ENCODE peak calls at places on chromosomes 12 and 14, in eight cellular contexts. One of them, this sample, is unnamed.

GRCh38 chr14:101289230-101289690 is 272.0 kb upstream of the DIO3 start:
- DNase-seq in Panc1: no peak
- DNase-seq in small intestine: no peak
- DNase-seq in aorta: no peak
- DNase-seq in naive thymus-derived CD4-positive, alpha-beta T cell: no peak
- DNase-seq in CD4-positive, alpha-beta memory T cell: no peak
- DNase-seq in right cardiac atrium: no peak
- DNase-seq in SK-N-SH: no peak
- DNase-seq in this sample: no peak

GRCh38 chr14:99573436-99574098 is 30.4 kb downstream of the CCDC85C start:
- DNase-seq in small intestine: peak
- DNase-seq in right cardiac atrium: no peak
- DNase-seq in naive thymus-derived CD4-positive, alpha-beta T cell: no peak
- DNase-seq in SK-N-SH: no peak
- DNase-seq in CD4-positive, alpha-beta memory T cell: no peak
- DNase-seq in Panc1: no peak
- DNase-seq in aorta: no peak
- DNase-seq in this sample: no peak

GRCh38 chr12:119005085-119005484 is 23.7 kb downstream of the SRRM4 start:
- DNase-seq in right cardiac atrium: no peak
- DNase-seq in naive thymus-derived CD4-positive, alpha-beta T cell: no peak
- DNase-seq in small intestine: no peak
- DNase-seq in Panc1: no peak
- DNase-seq in CD4-positive, alpha-beta memory T cell: no peak
- DNase-seq in aorta: no peak
- DNase-seq in SK-N-SH: no peak
- DNase-seq in this sample: no peak

GRCh38 chr12:94803939-94804338 is 153.6 kb upstream of the TMCC3 start:
- DNase-seq in small intestine: no peak
- DNase-seq in SK-N-SH: no peak
- DNase-seq in aorta: no peak
- DNase-seq in CD4-positive, alpha-beta memory T cell: no peak
- DNase-seq in right cardiac atrium: no peak
- DNase-seq in naive thymus-derived CD4-positive, alpha-beta T cell: no peak
- DNase-seq in Panc1: no peak
- DNase-seq in this sample: no peak

GRCh38 chr12:53274445-53274844 is 6.3 kb downstream of the ESPL1 start:
- DNase-seq in aorta: no peak
- DNase-seq in CD4-positive, alpha-beta memory T cell: no peak
- DNase-seq in naive thymus-derived CD4-positive, alpha-beta T cell: no peak
- DNase-seq in right cardiac atrium: no peak
- DNase-seq in small intestine: no peak
- DNase-seq in Panc1: no peak
- DNase-seq in SK-N-SH: no peak
- DNase-seq in this sample: no peak

GRCh38 chr14:28773917-28774691 is 7.5 kb downstream of the FOXG1 start:
- DNase-seq in CD4-positive, alpha-beta memory T cell: no peak
- DNase-seq in naive thymus-derived CD4-positive, alpha-beta T cell: no peak
- DNase-seq in right cardiac atrium: no peak
- DNase-seq in small intestine: no peak
- DNase-seq in aorta: no peak
- DNase-seq in SK-N-SH: no peak
- DNase-seq in Panc1: no peak
- DNase-seq in this sample: no peak

GRCh38 chr12:80353254-80353653 is 90.8 kb upstream of the PTPRQ start:
- DNase-seq in naive thymus-derived CD4-positive, alpha-beta T cell: no peak
- DNase-seq in CD4-positive, alpha-beta memory T cell: no peak
- DNase-seq in aorta: no peak
- DNase-seq in small intestine: no peak
- DNase-seq in SK-N-SH: no peak
- DNase-seq in right cardiac atrium: no peak
- DNase-seq in Panc1: no peak
- DNase-seq in this sample: no peak

GRCh38 chr12:69066420-69067373 is 133.7 kb upstream of the CPM start:
- DNase-seq in Panc1: no peak
- DNase-seq in small intestine: no peak
- DNase-seq in naive thymus-derived CD4-positive, alpha-beta T cell: no peak
- DNase-seq in right cardiac atrium: no peak
- DNase-seq in SK-N-SH: no peak
- DNase-seq in aorta: no peak
- DNase-seq in CD4-positive, alpha-beta memory T cell: no peak
- DNase-seq in this sample: no peak

GRCh38 chr12:1680804-1681492 is 9.9 kb upstream of the ADIPOR2 start:
- DNase-seq in naive thymus-derived CD4-positive, alpha-beta T cell: no peak
- DNase-seq in Panc1: no peak
- DNase-seq in SK-N-SH: no peak
- DNase-seq in aorta: no peak
- DNase-seq in small intestine: peak
- DNase-seq in CD4-positive, alpha-beta memory T cell: no peak
- DNase-seq in right cardiac atrium: no peak
- DNase-seq in this sample: no peak

GRCh38 chr14:58821421-58821820 is 183.7 kb downstream of the DACT1 start:
- DNase-seq in CD4-positive, alpha-beta memory T cell: no peak
- DNase-seq in right cardiac atrium: no peak
- DNase-seq in small intestine: no peak
- DNase-seq in aorta: no peak
- DNase-seq in Panc1: no peak
- DNase-seq in SK-N-SH: no peak
- DNase-seq in naive thymus-derived CD4-positive, alpha-beta T cell: no peak
- DNase-seq in this sample: no peak

GRCh38 chr14:64951724-64952123 is 9.2 kb upstream of the GPX2 start:
- DNase-seq in Panc1: no peak
- DNase-seq in CD4-positive, alpha-beta memory T cell: no peak
- DNase-seq in right cardiac atrium: no peak
- DNase-seq in naive thymus-derived CD4-positive, alpha-beta T cell: no peak
- DNase-seq in SK-N-SH: no peak
- DNase-seq in small intestine: no peak
- DNase-seq in aorta: peak
- DNase-seq in this sample: no peak

GRCh38 chr12:93746572-93747168 is 69.5 kb downstream of the CRADD start:
- DNase-seq in small intestine: no peak
- DNase-seq in naive thymus-derived CD4-positive, alpha-beta T cell: no peak
- DNase-seq in right cardiac atrium: no peak
- DNase-seq in Panc1: no peak
- DNase-seq in CD4-positive, alpha-beta memory T cell: no peak
- DNase-seq in aorta: no peak
- DNase-seq in SK-N-SH: no peak
- DNase-seq in this sample: no peak

GRCh38 chr14:58732387-58732786 is 94.6 kb downstream of the DACT1 start:
- DNase-seq in small intestine: no peak
- DNase-seq in naive thymus-derived CD4-positive, alpha-beta T cell: no peak
- DNase-seq in right cardiac atrium: no peak
- DNase-seq in aorta: no peak
- DNase-seq in SK-N-SH: no peak
- DNase-seq in CD4-positive, alpha-beta memory T cell: no peak
- DNase-seq in Panc1: no peak
- DNase-seq in this sample: no peak

GRCh38 chr12:64625243-64626077 is 15.2 kb downstream of the RASSF3 start:
- DNase-seq in Panc1: peak
- DNase-seq in right cardiac atrium: peak
- DNase-seq in SK-N-SH: peak
- DNase-seq in aorta: peak
- DNase-seq in CD4-positive, alpha-beta memory T cell: no peak
- DNase-seq in naive thymus-derived CD4-positive, alpha-beta T cell: no peak
- DNase-seq in small intestine: peak
- DNase-seq in this sample: no peak

GRCh38 chr12:105978686-105979085 is 160.1 kb downstream of the NUAK1 start:
- DNase-seq in small intestine: no peak
- DNase-seq in SK-N-SH: no peak
- DNase-seq in aorta: no peak
- DNase-seq in Panc1: no peak
- DNase-seq in CD4-positive, alpha-beta memory T cell: no peak
- DNase-seq in right cardiac atrium: no peak
- DNase-seq in naive thymus-derived CD4-positive, alpha-beta T cell: no peak
- DNase-seq in this sample: no peak

GRCh38 chr14:65239143-65239672 is 136.9 kb upstream of the MAX start:
- DNase-seq in small intestine: peak
- DNase-seq in SK-N-SH: no peak
- DNase-seq in right cardiac atrium: no peak
- DNase-seq in naive thymus-derived CD4-positive, alpha-beta T cell: no peak
- DNase-seq in Panc1: no peak
- DNase-seq in aorta: no peak
- DNase-seq in CD4-positive, alpha-beta memory T cell: no peak
- DNase-seq in this sample: no peak

GRCh38 chr12:46558696-46559095 is 186.1 kb upstream of the SLC38A2 start:
- DNase-seq in Panc1: no peak
- DNase-seq in SK-N-SH: no peak
- DNase-seq in naive thymus-derived CD4-positive, alpha-beta T cell: no peak
- DNase-seq in aorta: no peak
- DNase-seq in CD4-positive, alpha-beta memory T cell: no peak
- DNase-seq in small intestine: no peak
- DNase-seq in right cardiac atrium: no peak
- DNase-seq in this sample: no peak

GRCh38 chr12:124453419-124454351 is 113.7 kb downstream of the NCOR2 start:
- DNase-seq in CD4-positive, alpha-beta memory T cell: peak
- DNase-seq in naive thymus-derived CD4-positive, alpha-beta T cell: peak
- DNase-seq in Panc1: peak
- DNase-seq in aorta: peak
- DNase-seq in SK-N-SH: peak
- DNase-seq in small intestine: peak
- DNase-seq in right cardiac atrium: peak
- DNase-seq in this sample: peak

GRCh38 chr12:47400251-47400650 is 305.6 kb downstream of the RPAP3 start:
- DNase-seq in SK-N-SH: no peak
- DNase-seq in CD4-positive, alpha-beta memory T cell: no peak
- DNase-seq in naive thymus-derived CD4-positive, alpha-beta T cell: no peak
- DNase-seq in right cardiac atrium: no peak
- DNase-seq in small intestine: no peak
- DNase-seq in aorta: no peak
- DNase-seq in Panc1: no peak
- DNase-seq in this sample: no peak

GRCh38 chr14:65225299-65226159 is 123.2 kb upstream of the MAX start:
- DNase-seq in CD4-positive, alpha-beta memory T cell: no peak
- DNase-seq in aorta: no peak
- DNase-seq in Panc1: no peak
- DNase-seq in naive thymus-derived CD4-positive, alpha-beta T cell: no peak
- DNase-seq in right cardiac atrium: no peak
- DNase-seq in SK-N-SH: no peak
- DNase-seq in small intestine: no peak
- DNase-seq in this sample: no peak

GRCh38 chr12:24109381-24110039 is 160.0 kb upstream of the SOX5 start:
- DNase-seq in naive thymus-derived CD4-positive, alpha-beta T cell: no peak
- DNase-seq in small intestine: peak
- DNase-seq in right cardiac atrium: no peak
- DNase-seq in aorta: no peak
- DNase-seq in CD4-positive, alpha-beta memory T cell: no peak
- DNase-seq in SK-N-SH: peak
- DNase-seq in Panc1: no peak
- DNase-seq in this sample: no peak

GRCh38 chr12:132282950-132283771 is 46.2 kb downstream of the GALNT9 start:
- DNase-seq in CD4-positive, alpha-beta memory T cell: peak
- DNase-seq in naive thymus-derived CD4-positive, alpha-beta T cell: peak
- DNase-seq in SK-N-SH: no peak
- DNase-seq in Panc1: no peak
- DNase-seq in right cardiac atrium: no peak
- DNase-seq in aorta: no peak
- DNase-seq in small intestine: peak
- DNase-seq in this sample: no peak

GRCh38 chr12:132178801-132179401 is 34.6 kb downstream of the NOC4L start:
- DNase-seq in right cardiac atrium: peak
- DNase-seq in small intestine: no peak
- DNase-seq in aorta: peak
- DNase-seq in SK-N-SH: no peak
- DNase-seq in naive thymus-derived CD4-positive, alpha-beta T cell: peak
- DNase-seq in Panc1: no peak
- DNase-seq in CD4-positive, alpha-beta memory T cell: peak
- DNase-seq in this sample: no peak

DNA sequence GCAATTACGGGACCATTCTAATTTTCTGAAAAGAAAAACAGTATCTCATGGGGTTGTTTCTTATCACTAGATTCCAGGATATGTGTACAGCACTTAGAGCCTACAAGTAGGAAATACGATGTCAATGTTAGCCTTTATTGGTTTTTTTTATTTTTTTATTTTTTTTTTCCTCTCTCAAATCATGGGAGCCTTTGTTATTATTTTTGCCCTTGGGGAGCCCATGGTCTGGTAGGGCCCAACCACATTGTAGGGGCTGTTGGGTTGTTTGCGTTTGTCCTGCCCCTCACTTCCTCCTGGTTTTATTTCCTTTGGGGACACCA is 5.9 kb downstream of the MORN3 start:
- DNase-seq in right cardiac atrium: no peak
- DNase-seq in Panc1: no peak
- DNase-seq in naive thymus-derived CD4-positive, alpha-beta T cell: no peak
- DNase-seq in small intestine: no peak
- DNase-seq in aorta: no peak
- DNase-seq in SK-N-SH: no peak
- DNase-seq in CD4-positive, alpha-beta memory T cell: no peak
- DNase-seq in this sample: no peak
- H3K27ac ChIP-seq in right cardiac atrium: no peak
- H3K27ac ChIP-seq in Panc1: no peak
- H3K27ac ChIP-seq in naive thymus-derived CD4-positive, alpha-beta T cell: peak
- H3K27ac ChIP-seq in small intestine: no peak
- H3K27ac ChIP-seq in aorta: no peak
- H3K27ac ChIP-seq in SK-N-SH: no peak
- H3K27ac ChIP-seq in CD4-positive, alpha-beta memory T cell: no peak
- H3K27ac ChIP-seq in this sample: peak

GRCh38 chr12:117863004-117863709 is 105.6 kb downstream of the KSR2 start:
- DNase-seq in right cardiac atrium: no peak
- DNase-seq in SK-N-SH: no peak
- DNase-seq in aorta: no peak
- DNase-seq in naive thymus-derived CD4-positive, alpha-beta T cell: no peak
- DNase-seq in small intestine: no peak
- DNase-seq in Panc1: no peak
- DNase-seq in CD4-positive, alpha-beta memory T cell: no peak
- DNase-seq in this sample: no peak
- H3K27ac ChIP-seq in right cardiac atrium: no peak
- H3K27ac ChIP-seq in SK-N-SH: no peak
- H3K27ac ChIP-seq in aorta: no peak
- H3K27ac ChIP-seq in naive thymus-derived CD4-positive, alpha-beta T cell: no peak
- H3K27ac ChIP-seq in small intestine: no peak
- H3K27ac ChIP-seq in Panc1: no peak
- H3K27ac ChIP-seq in CD4-positive, alpha-beta memory T cell: no peak
- H3K27ac ChIP-seq in this sample: no peak

DNA sequence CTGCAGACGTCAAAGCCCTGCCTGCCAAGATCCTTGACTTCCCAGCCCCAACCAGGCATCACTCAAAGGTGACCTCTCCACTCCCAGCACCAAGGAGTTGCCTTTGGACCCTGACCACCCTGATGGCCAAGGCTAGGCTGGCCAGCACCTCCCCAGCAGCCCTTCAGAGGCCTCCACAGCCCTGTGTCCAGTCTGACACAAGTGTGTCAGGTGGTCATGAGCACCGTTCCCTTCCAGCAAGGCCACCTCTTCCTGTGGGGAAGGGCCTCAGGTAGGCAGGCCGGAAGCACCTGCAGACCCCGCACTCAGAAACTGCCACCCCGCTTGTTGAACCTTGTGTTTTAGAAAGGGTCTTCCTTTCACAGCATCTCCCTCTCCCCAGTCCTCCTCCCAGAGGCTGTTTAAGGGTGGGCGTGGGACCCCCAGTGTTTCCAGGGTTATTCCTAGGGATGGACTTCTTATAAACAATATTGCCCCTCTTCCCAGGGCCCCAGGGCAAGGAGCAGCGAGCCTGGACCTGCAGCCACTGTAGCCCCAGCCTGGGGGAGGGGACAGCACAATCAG is 13.2 kb upstream of the INF2 start:
- DNase-seq in Panc1: no peak
- DNase-seq in SK-N-SH: no peak
- DNase-seq in CD4-positive, alpha-beta memory T cell: no peak
- DNase-seq in naive thymus-derived CD4-positive, alpha-beta T cell: no peak
- DNase-seq in right cardiac atrium: no peak
- DNase-seq in small intestine: no peak
- DNase-seq in aorta: peak
- DNase-seq in this sample: no peak
- H3K27ac ChIP-seq in Panc1: peak
- H3K27ac ChIP-seq in SK-N-SH: no peak
- H3K27ac ChIP-seq in CD4-positive, alpha-beta memory T cell: no peak
- H3K27ac ChIP-seq in naive thymus-derived CD4-positive, alpha-beta T cell: no peak
- H3K27ac ChIP-seq in right cardiac atrium: no peak
- H3K27ac ChIP-seq in small intestine: no peak
- H3K27ac ChIP-seq in aorta: no peak
- H3K27ac ChIP-seq in this sample: no peak

GRCh38 chr12:50984899-50985298 is 32.6 kb downstream of the HIGD1C start:
- DNase-seq in CD4-positive, alpha-beta memory T cell: no peak
- DNase-seq in SK-N-SH: no peak
- DNase-seq in aorta: no peak
- DNase-seq in right cardiac atrium: no peak
- DNase-seq in naive thymus-derived CD4-positive, alpha-beta T cell: no peak
- DNase-seq in small intestine: no peak
- DNase-seq in Panc1: no peak
- DNase-seq in this sample: no peak
- H3K27ac ChIP-seq in CD4-positive, alpha-beta memory T cell: no peak
- H3K27ac ChIP-seq in SK-N-SH: peak
- H3K27ac ChIP-seq in aorta: peak
- H3K27ac ChIP-seq in right cardiac atrium: peak
- H3K27ac ChIP-seq in naive thymus-derived CD4-positive, alpha-beta T cell: no peak
- H3K27ac ChIP-seq in small intestine: peak
- H3K27ac ChIP-seq in Panc1: no peak
- H3K27ac ChIP-seq in this sample: no peak

This sample was measured in CD8-positive, alpha-beta memory T cell.